ENCODE peak calls at places on chromosomes 5 and 9, in nine cellular contexts. One of them, this sample, is unnamed.

GRCh38 chr9:116112236-116112635 is 41.4 kb upstream of the PAPPA start:
- DNase-seq in H1: no peak
- DNase-seq in ovary: no peak
- DNase-seq in HepG2: no peak
- DNase-seq in sigmoid colon: no peak
- DNase-seq in SK-N-SH: no peak
- DNase-seq in stomach: no peak
- DNase-seq in GM12878: no peak
- DNase-seq in K562: no peak
- DNase-seq in this sample: no peak

GRCh38 chr5:36958612-36959011 is 82.0 kb downstream of the NIPBL start:
- DNase-seq in H1: no peak
- DNase-seq in ovary: no peak
- DNase-seq in HepG2: no peak
- DNase-seq in sigmoid colon: no peak
- DNase-seq in SK-N-SH: no peak
- DNase-seq in stomach: no peak
- DNase-seq in GM12878: no peak
- DNase-seq in K562: no peak
- DNase-seq in this sample: no peak

GRCh38 chr9:100285080-100285479 is 67.7 kb downstream of the TEX10 start:
- DNase-seq in H1: no peak
- DNase-seq in ovary: no peak
- DNase-seq in HepG2: no peak
- DNase-seq in sigmoid colon: no peak
- DNase-seq in SK-N-SH: no peak
- DNase-seq in stomach: no peak
- DNase-seq in GM12878: no peak
- DNase-seq in K562: no peak
- DNase-seq in this sample: no peak

GRCh38 chr5:154198611-154199230 is 8.2 kb downstream of the GALNT10 start:
- DNase-seq in H1: no peak
- DNase-seq in ovary: no peak
- DNase-seq in HepG2: peak; percentile 70
- DNase-seq in sigmoid colon: no peak
- DNase-seq in SK-N-SH: no peak
- DNase-seq in stomach: no peak
- DNase-seq in GM12878: no peak
- DNase-seq in K562: no peak
- DNase-seq in this sample: no peak

GRCh38 chr5:23352437-23352836 is 155.0 kb upstream of the PRDM9 start:
- DNase-seq in H1: peak; percentile 43
- DNase-seq in ovary: no peak
- DNase-seq in HepG2: peak; percentile 15
- DNase-seq in sigmoid colon: no peak
- DNase-seq in SK-N-SH: no peak
- DNase-seq in stomach: no peak
- DNase-seq in GM12878: no peak
- DNase-seq in K562: peak; percentile 9
- DNase-seq in this sample: no peak

GRCh38 chr9:114163517-114163924 is 8.2 kb downstream of the COL27A1 start:
- DNase-seq in H1: no peak
- DNase-seq in ovary: peak; percentile 58
- DNase-seq in HepG2: peak; percentile 45
- DNase-seq in sigmoid colon: no peak
- DNase-seq in SK-N-SH: peak; percentile 70
- DNase-seq in stomach: peak; percentile 46
- DNase-seq in GM12878: no peak
- DNase-seq in K562: no peak
- DNase-seq in this sample: no peak

GRCh38 chr5:80569086-80569960 is 757 bp downstream of the ANKRD34B start:
- DNase-seq in H1: no peak
- DNase-seq in ovary: no peak
- DNase-seq in HepG2: no peak
- DNase-seq in sigmoid colon: no peak
- DNase-seq in SK-N-SH: peak; percentile 64
- DNase-seq in stomach: no peak
- DNase-seq in GM12878: no peak
- DNase-seq in K562: no peak
- DNase-seq in this sample: no peak

GRCh38 chr5:53041740-53042139 is 52.6 kb downstream of the ITGA2 start:
- DNase-seq in H1: no peak
- DNase-seq in ovary: no peak
- DNase-seq in HepG2: no peak
- DNase-seq in sigmoid colon: no peak
- DNase-seq in SK-N-SH: no peak
- DNase-seq in stomach: no peak
- DNase-seq in GM12878: no peak
- DNase-seq in K562: no peak
- DNase-seq in this sample: no peak

GRCh38 chr9:81829201-81829882 is 98.9 kb upstream of the SPATA31D4 start:
- DNase-seq in H1: no peak
- DNase-seq in ovary: no peak
- DNase-seq in HepG2: no peak
- DNase-seq in sigmoid colon: no peak
- DNase-seq in SK-N-SH: no peak
- DNase-seq in stomach: no peak
- DNase-seq in GM12878: no peak
- DNase-seq in K562: no peak
- DNase-seq in this sample: no peak

GRCh38 chr5:124773291-124774001 is 27.0 kb upstream of the ZNF608 start:
- DNase-seq in H1: no peak
- DNase-seq in ovary: no peak
- DNase-seq in HepG2: no peak
- DNase-seq in sigmoid colon: no peak
- DNase-seq in SK-N-SH: peak; percentile 16
- DNase-seq in stomach: no peak
- DNase-seq in GM12878: no peak
- DNase-seq in K562: no peak
- DNase-seq in this sample: no peak

GRCh38 chr9:113985968-113986585 is 92.0 kb downstream of the AMBP start:
- DNase-seq in H1: no peak
- DNase-seq in ovary: no peak
- DNase-seq in HepG2: no peak
- DNase-seq in sigmoid colon: no peak
- DNase-seq in SK-N-SH: no peak
- DNase-seq in stomach: no peak
- DNase-seq in GM12878: no peak
- DNase-seq in K562: peak; percentile 18
- DNase-seq in this sample: no peak

GRCh38 chr9:83130541-83130940 is 67.6 kb upstream of the RASEF start:
- DNase-seq in H1: no peak
- DNase-seq in ovary: no peak
- DNase-seq in HepG2: no peak
- DNase-seq in sigmoid colon: no peak
- DNase-seq in SK-N-SH: no peak
- DNase-seq in stomach: no peak
- DNase-seq in GM12878: no peak
- DNase-seq in K562: no peak
- DNase-seq in this sample: no peak

GRCh38 chr9:137194388-137194787 is 5.9 kb downstream of the SSNA1 start:
- DNase-seq in H1: no peak
- DNase-seq in ovary: no peak
- DNase-seq in HepG2: no peak
- DNase-seq in sigmoid colon: no peak
- DNase-seq in SK-N-SH: no peak
- DNase-seq in stomach: peak; percentile 93
- DNase-seq in GM12878: no peak
- DNase-seq in K562: no peak
- DNase-seq in this sample: no peak

GRCh38 chr5:30050056-30050815 is 1143.2 kb upstream of the CDH6 start:
- DNase-seq in H1: no peak
- DNase-seq in ovary: no peak
- DNase-seq in HepG2: no peak
- DNase-seq in sigmoid colon: no peak
- DNase-seq in SK-N-SH: no peak
- DNase-seq in stomach: no peak
- DNase-seq in GM12878: no peak
- DNase-seq in K562: no peak
- DNase-seq in this sample: no peak

DNA sequence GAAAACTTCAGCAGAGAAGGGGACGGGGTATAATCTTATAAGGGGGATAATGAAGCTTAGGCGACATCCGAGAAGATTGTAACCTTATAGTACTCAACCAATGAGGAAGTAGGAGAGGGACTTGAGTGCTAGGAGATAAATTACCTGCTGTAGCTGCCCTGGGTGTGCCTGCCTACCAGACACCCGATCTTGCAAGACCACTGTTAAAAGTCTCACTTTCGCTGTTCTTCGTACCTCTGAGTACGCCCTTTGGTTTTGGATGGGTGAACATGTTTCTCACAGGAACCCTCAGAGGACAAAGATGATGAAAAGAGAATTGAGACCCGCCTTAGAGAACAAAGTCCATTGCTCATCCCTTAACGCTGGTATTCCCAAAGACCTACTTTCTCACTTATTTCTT is 200.4 kb upstream of the CD180 start:
- DNase-seq in H1: no peak
- DNase-seq in ovary: no peak
- DNase-seq in HepG2: no peak
- DNase-seq in sigmoid colon: no peak
- DNase-seq in SK-N-SH: no peak
- DNase-seq in stomach: no peak
- DNase-seq in GM12878: no peak
- DNase-seq in K562: no peak
- DNase-seq in this sample: no peak
- H3K27me3 ChIP-seq in H1: no peaks in the 10 kb centered on the region
- H3K27me3 ChIP-seq in ovary: no peaks in the 10 kb centered on the region
- H3K27me3 ChIP-seq in HepG2: no peaks in the 10 kb centered on the region
- H3K27me3 ChIP-seq in sigmoid colon: no peaks in the 10 kb centered on the region
- H3K27me3 ChIP-seq in SK-N-SH: no peaks in the 10 kb centered on the region
- H3K27me3 ChIP-seq in stomach: no peaks in the 10 kb centered on the region
- H3K27me3 ChIP-seq in GM12878: no peaks in the 10 kb centered on the region
- H3K27me3 ChIP-seq in K562: no peaks in the 10 kb centered on the region
- H3K27me3 ChIP-seq in this sample: no peaks in the 10 kb centered on the region

DNA sequence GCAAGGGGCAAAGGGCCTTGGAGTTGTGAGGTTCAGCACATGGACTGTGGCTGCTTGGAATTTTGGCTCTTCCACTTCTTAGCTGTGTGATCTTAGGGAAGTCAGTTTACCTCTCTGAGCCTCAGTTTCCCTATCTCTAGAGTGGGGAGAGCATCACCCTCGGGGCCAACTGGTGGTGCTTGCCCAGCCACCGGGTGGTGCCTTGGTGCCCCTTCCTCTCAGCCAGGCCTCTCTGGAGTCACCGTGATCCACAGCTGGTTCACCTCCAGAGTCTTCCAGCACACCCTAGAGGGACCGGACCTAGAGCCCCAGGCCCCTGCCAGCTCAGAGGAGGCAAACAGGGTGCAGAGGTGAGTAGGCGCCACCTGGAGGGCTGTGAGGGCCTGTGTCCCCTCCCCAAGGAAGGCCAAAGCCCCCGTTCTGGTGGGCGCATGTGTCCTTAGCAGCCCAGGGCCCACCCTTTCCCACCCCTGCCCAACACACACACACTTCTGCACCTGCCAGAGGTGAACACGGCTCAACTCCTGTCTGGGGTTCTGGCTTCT is 7.7 kb downstream of the ADGRD2 start:
- DNase-seq in H1: no peak
- DNase-seq in ovary: no peak
- DNase-seq in HepG2: no peak
- DNase-seq in sigmoid colon: peak; percentile 46
- DNase-seq in SK-N-SH: no peak
- DNase-seq in stomach: no peak
- DNase-seq in GM12878: no peak
- DNase-seq in K562: no peak
- DNase-seq in this sample: no peak
- TF ChIP-seq CTCF in H1: no peak
- TF ChIP-seq CTCF in ovary: no peak
- TF ChIP-seq CTCF in HepG2: peak; percentile 42
- TF ChIP-seq CTCF in sigmoid colon: no peak
- TF ChIP-seq CTCF in SK-N-SH: no peak
- TF ChIP-seq CTCF in stomach: no peak
- TF ChIP-seq CTCF in GM12878: no peak
- TF ChIP-seq CTCF in K562: no peak
- TF ChIP-seq CTCF in this sample: no peak

GRCh38 chr5:157431544-157432200 is 28.3 kb upstream of the NIPAL4 start:
- DNase-seq in H1: no peak
- DNase-seq in ovary: no peak
- DNase-seq in HepG2: peak; percentile 34
- DNase-seq in sigmoid colon: no peak
- DNase-seq in SK-N-SH: no peak
- DNase-seq in stomach: no peak
- DNase-seq in GM12878: peak; percentile 35
- DNase-seq in K562: peak; percentile 43
- DNase-seq in this sample: no peak
- TF ChIP-seq EP300 in H1: no peak
- TF ChIP-seq EP300 in ovary: no peak
- TF ChIP-seq EP300 in HepG2: no peak
- TF ChIP-seq EP300 in sigmoid colon: no peak
- TF ChIP-seq EP300 in SK-N-SH: no peak
- TF ChIP-seq EP300 in stomach: no peak
- TF ChIP-seq EP300 in GM12878: no peak
- TF ChIP-seq EP300 in K562: no peak
- TF ChIP-seq EP300 in this sample: no peak

GRCh38 chr9:134482226-134482625 is 156.0 kb downstream of the RXRA start:
- DNase-seq in H1: no peak
- DNase-seq in ovary: no peak
- DNase-seq in HepG2: no peak
- DNase-seq in sigmoid colon: no peak
- DNase-seq in SK-N-SH: no peak
- DNase-seq in stomach: no peak
- DNase-seq in GM12878: no peak
- DNase-seq in K562: no peak
- DNase-seq in this sample: no peak

GRCh38 chr9:134477927-134478326 is 151.7 kb downstream of the RXRA start:
- DNase-seq in H1: no peak
- DNase-seq in ovary: no peak
- DNase-seq in HepG2: no peak
- DNase-seq in sigmoid colon: no peak
- DNase-seq in SK-N-SH: no peak
- DNase-seq in stomach: no peak
- DNase-seq in GM12878: no peak
- DNase-seq in K562: no peak
- DNase-seq in this sample: no peak

GRCh38 chr9:134483361-134484184 is 157.3 kb downstream of the RXRA start:
- DNase-seq in H1: no peak
- DNase-seq in ovary: no peak
- DNase-seq in HepG2: no peak
- DNase-seq in sigmoid colon: peak; percentile 54
- DNase-seq in SK-N-SH: no peak
- DNase-seq in stomach: no peak
- DNase-seq in GM12878: no peak
- DNase-seq in K562: no peak
- DNase-seq in this sample: no peak

GRCh38 chr9:134484479-134484878 is 157.1 kb upstream of the COL5A1 start:
- DNase-seq in H1: no peak
- DNase-seq in ovary: no peak
- DNase-seq in HepG2: no peak
- DNase-seq in sigmoid colon: peak; percentile 65
- DNase-seq in SK-N-SH: no peak
- DNase-seq in stomach: no peak
- DNase-seq in GM12878: no peak
- DNase-seq in K562: no peak
- DNase-seq in this sample: no peak

DNA sequence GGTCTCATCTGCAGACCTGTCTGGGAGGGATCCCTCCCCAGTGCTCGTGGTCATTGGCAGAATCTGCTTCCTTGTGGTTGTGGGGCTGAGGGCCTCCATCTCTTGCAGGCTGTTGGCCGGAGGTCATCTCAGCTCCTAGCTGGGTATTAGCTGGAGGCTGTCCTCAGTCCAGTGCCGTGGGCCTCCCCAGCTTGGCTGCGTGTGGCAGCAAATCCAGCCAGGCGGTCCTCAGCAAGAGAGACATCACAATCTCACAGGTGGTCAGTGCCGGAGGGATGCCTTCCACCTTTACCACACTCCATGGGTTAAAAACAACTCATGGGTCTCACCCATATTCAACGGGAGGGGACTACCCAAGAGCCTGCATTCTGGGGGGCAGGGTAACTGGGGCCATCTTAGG is 155.5 kb downstream of the RXRA start:
- DNase-seq in H1: no peak
- DNase-seq in ovary: no peak
- DNase-seq in HepG2: no peak
- DNase-seq in sigmoid colon: no peak
- DNase-seq in SK-N-SH: no peak
- DNase-seq in stomach: no peak
- DNase-seq in GM12878: no peak
- DNase-seq in K562: no peak
- DNase-seq in this sample: no peak
- H3K27me3 ChIP-seq in H1: no peaks in the 10 kb centered on the region
- H3K27me3 ChIP-seq in ovary: no peaks in the 10 kb centered on the region
- H3K27me3 ChIP-seq in HepG2: peaks cover 8% of the 10 kb centered on the region
- H3K27me3 ChIP-seq in sigmoid colon: no peaks in the 10 kb centered on the region
- H3K27me3 ChIP-seq in SK-N-SH: no peaks in the 10 kb centered on the region
- H3K27me3 ChIP-seq in stomach: no peaks in the 10 kb centered on the region
- H3K27me3 ChIP-seq in GM12878: no peaks in the 10 kb centered on the region
- H3K27me3 ChIP-seq in K562: peaks cover 23% of the 10 kb centered on the region
- H3K27me3 ChIP-seq in this sample: no peaks in the 10 kb centered on the region